ENCODE peak calls at places on chromosomes 2 and 18, in six cellular contexts. C, S, Z, L, D and Q are unnamed samples.

GRCh38 chr2:127413782-127414743 is 4.2 kb upstream of the PROC start:
- DNase-seq in C (peak; percentile 39), D (no peak), L (no peak), S (no peak), Z (no peak), Q (no peak)

GRCh38 chr2:174788291-174788929 is 24.1 kb upstream of the CHRNA1 start:
- DNase-seq in C (no peak), Z (no peak), L (no peak), S (no peak), D (no peak), Q (no peak)

GRCh38 chr2:233469261-233470006 is 97.1 kb downstream of the USP40 start:
- DNase-seq in S (peak; percentile 55), L (peak; percentile 67), C (no peak), Z (no peak), D (no peak), Q (peak; percentile 62)

GRCh38 chr18:57754577-57755330 is 48.4 kb downstream of the ATP8B1 start:
- DNase-seq in C (no peak), D (no peak), S (no peak), L (no peak), Z (no peak), Q (no peak)

GRCh38 chr2:39497077-39497867 is 60.2 kb upstream of the MAP4K3 start:
- DNase-seq in S (no peak), L (no peak), Z (no peak), D (peak; percentile 51), C (no peak), Q (no peak)

GRCh38 chr18:47985837-47986236 is 55.4 kb upstream of the SMAD2 start:
- DNase-seq in Z (no peak), C (no peak), L (no peak), S (no peak), D (peak; percentile 32), Q (no peak)

GRCh38 chr2:9951272-9951521 is 296 bp upstream of the GRHL1 start:
- DNase-seq in Z (no peak), C (no peak), D (no peak), L (no peak), S (no peak), Q (no peak)

GRCh38 chr2:226759768-226760167 is 39.9 kb downstream of the IRS1 start:
- DNase-seq in C (no peak), D (no peak), Z (no peak), L (no peak), S (no peak), Q (no peak)

GRCh38 chr18:10247402-10248117 is 206.9 kb upstream of the APCDD1 start:
- DNase-seq in S (no peak), Z (peak; percentile 26), L (no peak), D (no peak), C (no peak), Q (no peak)

GRCh38 chr2:101418704-101419663 is 31.7 kb upstream of the CREG2 start:
- DNase-seq in Z (peak; percentile 68), S (peak; percentile 5), L (no peak), D (peak; percentile 74), C (no peak), Q (peak; percentile 6)

GRCh38 chr18:13267517-13267916 is 49.0 kb downstream of the LDLRAD4 start:
- DNase-seq in S (no peak), D (no peak), L (no peak), Z (no peak), C (no peak), Q (no peak)

GRCh38 chr18:76354348-76354747 is 140.7 kb downstream of the ZNF516 start:
- DNase-seq in C (no peak), S (no peak), L (no peak), Z (no peak), D (no peak), Q (no peak)

GRCh38 chr2:20585351-20585709 is 65.6 kb downstream of the HS1BP3 start:
- DNase-seq in L (no peak), D (no peak), C (no peak), Z (no peak), S (no peak), Q (no peak)

GRCh38 chr2:158501301-158501700 is 44.5 kb downstream of the PKP4 start:
- DNase-seq in D (peak; percentile 32), C (no peak), S (peak; percentile 65), L (peak; percentile 74), Z (no peak), Q (peak; percentile 20)

GRCh38 chr2:200411831-200412230 is 98.0 kb downstream of the KCTD18 start:
- DNase-seq in S (no peak), L (no peak), C (no peak), D (no peak), Z (no peak), Q (no peak)

GRCh38 chr18:12769136-12769535 is 66.3 kb downstream of the PSMG2 start:
- DNase-seq in S (no peak), C (no peak), Z (no peak), D (no peak), L (no peak), Q (no peak)

GRCh38 chr2:216710531-216711282 is 15.4 kb upstream of the IGFBP5 start:
- DNase-seq in L (no peak), Z (no peak), C (no peak), S (no peak), D (peak; percentile 27), Q (no peak)

GRCh38 chr2:120684225-120684624 is 51.4 kb upstream of the GLI2 start:
- DNase-seq in C (peak; percentile 31), L (no peak), S (no peak), D (no peak), Z (no peak), Q (no peak)